ENCODE peak calls at places on chromosomes 1 and 21, in eight cellular contexts. L is left ventricle myocardium inferior, R is upper lobe of right lung, X is HCT116, Q is colonic mucosa, A is BJ, M is fibroblast of lung, W is OCI-LY7. N is an unnamed sample. For H3K36me3, the result is how much of the 10 kb centered on the place peaks cover.

GRCh38 chr1:197783510-197783948 is 8.2 kb upstream of the DENND1B start:
- DNase-seq in L (no peak), R (no peak), X (no peak), Q (peak), A (peak), M (peak), W (no peak), N (no peak)

GRCh38 chr1:34155851-34156250 is 9.2 kb downstream of the CSMD2 start:
- DNase-seq in L (no peak), R (no peak), X (no peak), Q (no peak), A (no peak), M (peak), W (no peak), N (no peak)

GRCh38 chr1:220432408-220432807 is 95.5 kb upstream of the MARK1 start:
- DNase-seq in L (no peak), R (no peak), X (peak), Q (no peak), A (no peak), M (no peak), W (no peak), N (no peak)

GRCh38 chr1:204031098-204031710 is 41.7 kb upstream of the SOX13 start:
- DNase-seq in L (no peak), R (peak), X (peak), Q (no peak), A (no peak), M (peak), W (no peak), N (no peak)

GRCh38 chr1:209277662-209278061 is 305.9 kb upstream of the CAMK1G start:
- DNase-seq in L (no peak), R (no peak), X (no peak), Q (no peak), A (no peak), M (no peak), W (no peak), N (no peak)

GRCh38 chr1:23148084-23148483 is 20.6 kb downstream of the LUZP1 start:
- DNase-seq in L (no peak), R (no peak), X (no peak), Q (no peak), A (no peak), M (peak), W (no peak), N (no peak)

GRCh38 chr1:20184997-20185833 is 681 bp upstream of the UBXN10 start:
- DNase-seq in L (no peak), R (no peak), X (no peak), Q (no peak), A (no peak), M (no peak), W (no peak), N (no peak)

GRCh38 chr1:160219062-160219929 is 14.1 kb downstream of the PEA15 start:
- DNase-seq in L (peak), R (no peak), X (peak), Q (peak), A (peak), M (peak), W (no peak), N (peak)

GRCh38 chr1:168408531-168409242 is 128.0 kb downstream of the TBX19 start:
- DNase-seq in L (no peak), R (no peak), X (peak), Q (no peak), A (no peak), M (peak), W (no peak), N (peak)

GRCh38 chr1:32521165-32521564 is 18.1 kb upstream of the ZBTB8A start:
- DNase-seq in L (no peak), R (no peak), X (no peak), Q (no peak), A (no peak), M (no peak), W (peak), N (no peak)

GRCh38 chr1:219897914-219898313 is 30.4 kb downstream of the SLC30A10 start:
- DNase-seq in L (no peak), R (no peak), X (no peak), Q (no peak), A (no peak), M (no peak), W (no peak), N (no peak)

GRCh38 chr1:30662291-30662840 is 61.0 kb downstream of the MATN1 start:
- DNase-seq in L (no peak), R (peak), X (no peak), Q (no peak), A (no peak), M (no peak), W (no peak), N (no peak)

GRCh38 chr21:24436236-24436635 is 1171.0 kb downstream of the MRPL39 start:
- DNase-seq in L (no peak), R (no peak), X (no peak), Q (no peak), A (no peak), M (no peak), W (no peak), N (no peak)

GRCh38 chr1:21318714-21319159 is 28.5 kb upstream of the ECE1 start:
- DNase-seq in L (peak), R (peak), X (no peak), Q (peak), A (no peak), M (peak), W (no peak), N (peak)

GRCh38 chr1:234975941-234976871 is 152.4 kb downstream of the TOMM20 start:
- DNase-seq in L (no peak), R (peak), X (no peak), Q (no peak), A (no peak), M (no peak), W (no peak), N (no peak)

GRCh38 chr21:44337428-44337827 is 1.8 kb downstream of the CFAP410 start:
- DNase-seq in L (no peak), R (no peak), X (no peak), Q (no peak), A (no peak), M (no peak), W (no peak), N (no peak)

GRCh38 chr1:74419611-74420010 is 92.8 kb downstream of the LRRC53 start:
- DNase-seq in L (no peak), R (no peak), X (no peak), Q (no peak), A (no peak), M (no peak), W (no peak), N (no peak)

GRCh38 chr1:206579747-206580437 is 32.4 kb downstream of the EIF2D start:
- DNase-seq in L (peak), R (peak), X (no peak), Q (peak), A (no peak), M (peak), W (peak), N (no peak)

GRCh38 chr1:39689635-39690034 is 1.6 kb downstream of the HPCAL4 start:
- DNase-seq in L (no peak), R (no peak), X (no peak), Q (no peak), A (no peak), M (no peak), W (no peak), N (no peak)

GRCh38 chr1:216325336-216325735 is 97.9 kb downstream of the USH2A start:
- DNase-seq in L (no peak), R (no peak), X (no peak), Q (no peak), A (no peak), M (no peak), W (no peak), N (no peak)

GRCh38 chr21:32516729-32517649 is 68.3 kb downstream of the TCP10L start:
- DNase-seq in L (no peak), R (no peak), X (no peak), Q (no peak), A (peak), M (peak), W (no peak), N (peak)

GRCh38 chr21:46268371-46268770 is 17.0 kb downstream of the MCM3AP start:
- DNase-seq in L (no peak), R (no peak), X (no peak), Q (no peak), A (no peak), M (no peak), W (no peak), N (no peak)
- H3K36me3 ChIP-seq in L (half or more), R (half or more), X (half or more), Q (under half), A (under half), M (under half), W (half or more), N (half or more)

GRCh38 chr1:27201295-27201694 is 33.1 kb upstream of the WDTC1 start:
- DNase-seq in L (no peak), R (no peak), X (no peak), Q (no peak), A (no peak), M (no peak), W (no peak), N (no peak)

GRCh38 chr1:27203946-27204345 is 30.5 kb upstream of the WDTC1 start:
- DNase-seq in L (no peak), R (no peak), X (no peak), Q (no peak), A (no peak), M (peak), W (no peak), N (no peak)

DNA sequence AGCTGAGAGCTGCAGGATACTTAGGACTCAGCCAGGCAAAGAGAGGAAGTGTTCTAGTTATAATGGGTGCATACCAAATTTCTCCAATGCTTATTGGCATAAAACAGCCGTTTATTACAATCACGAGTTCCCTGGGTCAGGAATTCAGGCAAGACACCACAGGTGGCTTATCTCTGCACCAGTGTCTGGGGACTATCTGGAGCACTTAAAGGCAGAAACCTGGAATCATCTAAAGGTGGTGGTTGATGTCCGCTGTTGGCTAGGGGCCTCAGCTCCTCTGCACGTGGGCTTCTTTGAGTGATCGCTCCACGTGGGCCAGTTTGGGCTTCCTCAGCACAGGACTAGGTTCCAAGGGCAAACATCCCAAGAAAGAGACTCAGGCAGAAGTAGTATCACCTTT is 28.6 kb upstream of the WDTC1 start:
- DNase-seq in L (no peak), R (no peak), X (no peak), Q (no peak), A (no peak), M (no peak), W (no peak), N (no peak)
- H3K4me3 ChIP-seq in L (no peak), R (no peak), X (no peak), Q (no peak), A (no peak), M (no peak), W (no peak), N (no peak)

DNA sequence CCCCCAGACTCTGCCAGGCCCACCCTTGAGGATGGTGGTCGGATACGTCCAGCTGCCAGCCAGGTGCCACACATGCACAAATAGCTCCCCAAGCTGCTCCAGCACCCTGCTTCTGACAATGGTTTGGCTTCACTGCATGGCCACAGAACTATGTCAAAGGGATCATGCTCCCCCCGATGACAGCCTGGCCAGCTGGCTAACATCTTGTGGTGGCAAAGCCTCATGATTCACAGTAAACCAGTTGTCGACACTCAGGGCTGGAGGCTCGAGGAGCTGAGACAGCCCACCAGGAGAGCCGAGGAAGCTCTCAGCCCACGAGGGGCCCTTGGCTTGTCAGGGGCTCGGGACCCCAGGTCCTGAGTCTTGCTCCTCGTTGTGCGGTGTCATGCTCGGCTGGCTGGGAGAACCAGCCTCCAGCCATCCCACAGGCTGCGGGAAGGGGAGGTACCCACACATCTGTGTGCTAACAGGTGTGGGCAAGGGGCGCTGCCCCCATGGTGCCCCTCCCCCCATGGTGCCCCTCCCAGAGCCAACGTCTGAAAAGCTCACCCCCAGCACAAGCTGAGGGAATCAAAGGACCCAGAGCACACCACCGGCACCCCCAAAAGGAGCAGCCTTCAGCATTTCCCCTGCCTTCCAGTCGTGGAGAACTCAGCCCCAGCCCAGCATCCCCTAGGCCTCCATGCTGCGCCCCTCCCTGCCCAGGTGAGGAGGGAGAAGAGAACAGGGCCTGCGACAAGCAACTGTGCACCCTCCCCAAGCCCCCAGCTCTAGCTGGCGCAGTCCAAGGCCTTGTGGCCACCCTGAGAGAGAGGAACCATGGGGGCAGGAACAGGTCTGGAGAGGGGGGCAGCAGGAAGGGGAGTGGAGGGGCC is 41.2 kb downstream of the KIF21B start:
- DNase-seq in L (no peak), R (no peak), X (no peak), Q (no peak), A (no peak), M (peak), W (no peak), N (peak)
- H3K36me3 ChIP-seq in L (under half), R (under half), X (under half), Q (under half), A (under half), M (under half), W (half or more), N (under half)

GRCh38 chr1:232386721-232387510 is 243.0 kb downstream of the SIPA1L2 start:
- DNase-seq in L (no peak), R (no peak), X (no peak), Q (peak), A (no peak), M (no peak), W (no peak), N (no peak)
- H3K4me3 ChIP-seq in L (no peak), R (no peak), X (no peak), Q (no peak), A (no peak), M (no peak), W (no peak), N (no peak)

DNA sequence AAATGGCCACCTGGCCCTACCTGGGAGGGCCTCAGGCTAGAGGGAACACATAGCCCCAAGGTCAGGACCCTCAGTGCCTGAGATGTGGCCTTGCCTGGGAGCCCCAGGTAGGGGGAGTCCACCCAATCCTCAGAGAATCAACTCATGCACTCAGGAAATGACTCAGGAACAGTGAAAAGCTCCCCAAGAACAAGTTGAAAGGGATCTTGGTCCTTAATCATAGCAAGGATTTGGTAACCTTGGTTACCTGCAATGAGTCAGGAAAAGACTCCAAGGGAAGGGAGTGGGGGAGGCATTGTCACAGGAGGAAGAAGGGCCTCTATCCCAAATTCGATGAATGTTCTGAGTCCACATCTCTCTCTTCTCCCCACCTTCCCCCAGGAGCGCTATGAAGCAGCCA is 17.0 kb downstream of the MAP7D1 start:
- DNase-seq in L (no peak), R (no peak), X (no peak), Q (no peak), A (no peak), M (peak), W (no peak), N (peak)
- H3K36me3 ChIP-seq in L (half or more), R (half or more), X (under half), Q (under half), A (under half), M (under half), W (half or more), N (half or more)

GRCh38 chr1:211114446-211114845 is 19.5 kb downstream of the KCNH1 start:
- DNase-seq in L (no peak), R (no peak), X (no peak), Q (no peak), A (no peak), M (no peak), W (no peak), N (no peak)

GRCh38 chr1:211113566-211113965 is 20.4 kb downstream of the KCNH1 start:
- DNase-seq in L (no peak), R (no peak), X (no peak), Q (no peak), A (no peak), M (no peak), W (no peak), N (no peak)

DNA sequence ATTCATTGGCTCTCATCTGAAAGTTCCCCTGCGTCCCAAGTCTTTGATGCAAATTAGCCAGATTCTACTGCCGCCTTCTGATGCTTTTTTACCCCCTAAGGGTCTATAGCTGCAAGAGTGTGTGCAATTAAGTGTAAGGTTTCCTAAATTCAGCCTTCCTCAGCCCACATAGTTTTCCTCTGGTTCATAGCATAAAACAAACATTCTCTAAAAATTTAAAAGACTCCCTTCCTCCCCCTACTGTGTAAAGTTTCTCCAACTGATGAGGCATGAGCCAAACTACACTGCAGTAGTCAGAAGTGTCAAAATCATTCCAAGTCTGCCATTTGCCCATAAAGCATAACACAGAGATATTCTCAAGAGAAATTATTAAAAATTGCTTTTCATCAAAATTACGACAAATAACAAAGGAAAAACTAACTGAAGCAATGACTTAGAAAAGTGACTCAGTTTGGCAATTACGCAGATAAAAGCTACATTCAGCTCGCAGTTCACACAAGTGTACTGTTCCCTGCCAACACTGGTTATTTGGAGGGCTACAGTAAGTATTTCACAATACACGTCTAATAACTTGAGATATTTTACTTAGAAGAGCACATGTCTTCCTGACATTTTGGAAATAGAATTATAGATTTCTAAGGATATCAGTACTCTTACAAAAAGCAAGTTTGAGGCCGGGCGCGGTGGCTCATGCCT is 15.4 kb downstream of the KCNH1 start:
- DNase-seq in L (no peak), R (no peak), X (no peak), Q (no peak), A (peak), M (peak), W (no peak), N (no peak)
- H3K4me3 ChIP-seq in L (no peak), R (no peak), X (no peak), Q (no peak), A (no peak), M (no peak), W (no peak), N (no peak)

GRCh38 chr1:231264642-231265041 is 23.6 kb downstream of the GNPAT start:
- DNase-seq in L (no peak), R (no peak), X (no peak), Q (no peak), A (no peak), M (no peak), W (no peak), N (no peak)
- H3K36me3 ChIP-seq in L (half or more), R (half or more), X (under half), Q (under half), A (under half), M (under half), W (half or more), N (half or more)

DNA sequence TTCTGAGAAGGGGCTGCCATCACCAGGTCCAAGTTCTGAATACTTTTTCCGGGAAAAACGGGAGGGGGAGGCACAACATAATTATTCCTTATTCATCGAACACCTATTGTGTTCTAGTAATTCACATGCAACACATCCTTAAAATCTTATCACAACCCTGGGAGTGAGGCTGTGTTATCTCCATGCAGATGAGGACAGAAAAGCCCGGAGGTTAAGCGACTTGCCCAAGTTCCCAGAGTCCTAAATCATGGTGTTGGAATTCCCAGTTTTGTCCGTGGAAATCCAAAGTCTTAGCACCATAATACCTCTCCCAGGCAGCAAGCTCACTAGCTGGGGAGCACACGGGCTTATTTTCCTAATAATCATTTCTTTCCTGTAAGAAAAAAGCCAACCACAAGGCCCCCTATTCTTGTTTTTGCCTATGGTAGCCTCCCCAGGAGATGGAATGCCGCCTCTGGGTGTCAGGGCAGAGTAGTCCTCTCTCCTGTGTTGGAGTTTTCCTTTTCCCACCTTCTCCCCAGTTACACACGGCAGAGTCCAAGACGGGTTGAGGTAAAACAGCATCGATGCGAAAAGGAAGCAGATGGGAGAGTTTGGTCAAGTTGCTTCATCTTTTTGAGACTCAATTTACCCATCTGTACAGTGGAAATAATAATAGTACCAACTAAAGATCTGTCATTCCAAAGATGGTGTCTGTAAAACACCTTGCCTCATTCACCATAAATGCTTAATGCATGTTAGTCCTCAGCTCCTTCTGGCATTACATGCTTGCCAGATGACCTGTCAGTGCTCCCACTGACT is 228.0 kb upstream of the TMEM51 start:
- DNase-seq in L (no peak), R (no peak), X (no peak), Q (no peak), A (no peak), M (no peak), W (no peak), N (no peak)
- H3K4me3 ChIP-seq in L (peak), R (peak), X (peak), Q (peak), A (peak), M (peak), W (no peak), N (peak)

GRCh38 chr1:17635276-17635675 is 95.8 kb downstream of the ARHGEF10L start:
- DNase-seq in L (no peak), R (no peak), X (no peak), Q (no peak), A (no peak), M (no peak), W (no peak), N (no peak)
- H3K36me3 ChIP-seq in L (half or more), R (half or more), X (under half), Q (under half), A (under half), M (under half), W (under half), N (under half)

GRCh38 chr1:226550671-226551041 is 2.1 kb downstream of the STUM start:
- DNase-seq in L (no peak), R (no peak), X (no peak), Q (no peak), A (no peak), M (no peak), W (no peak), N (no peak)

GRCh38 chr1:226551299-226551698 is 2.7 kb downstream of the STUM start:
- DNase-seq in L (no peak), R (no peak), X (no peak), Q (peak), A (no peak), M (no peak), W (no peak), N (no peak)

GRCh38 chr1:226548281-226549093 is at the start of gene STUM:
- DNase-seq in L (peak), R (peak), X (no peak), Q (peak), A (no peak), M (peak), W (peak), N (no peak)

GRCh38 chr1:226549094-226549936 is 751 bp downstream of the STUM start:
- DNase-seq in L (no peak), R (no peak), X (no peak), Q (peak), A (no peak), M (no peak), W (no peak), N (no peak)

GRCh38 chr1:226549937-226550670 is 1.5 kb downstream of the STUM start:
- DNase-seq in L (peak), R (no peak), X (peak), Q (peak), A (no peak), M (no peak), W (peak), N (no peak)
- H3K4me3 ChIP-seq in L (peak), R (peak), X (no peak), Q (peak), A (no peak), M (no peak), W (peak), N (no peak)

N was measured in brain microvascular endothelial cell.